ENCODE peak calls at places on chromosomes 2 and 18, in eight cellular contexts. Y is esophagus muscularis mucosa, A is endodermal cell, H is fibroblast of mammary gland, C is fibroblast of lung, W is HFFc6, X is fibroblast of the aortic adventitia, M is esophagus squamous epithelium. Z is an unnamed sample.

GRCh38 chr2:168456526-168457176 is 579 bp downstream of the CERS6 start:
- DNase-seq in W (no peak), M (no peak), A (peak; percentile 79), H (peak; percentile 24), C (no peak), Y (no peak), X (no peak), Z (peak; percentile 49)

GRCh38 chr18:39037925-39038324 is 1472.3 kb upstream of the CELF4 start:
- DNase-seq in A (no peak), C (no peak), H (no peak), M (no peak), X (no peak), Y (no peak), W (no peak), Z (no peak)

GRCh38 chr2:75292826-75293225 is 93.5 kb upstream of the TACR1 start:
- DNase-seq in W (peak; percentile 80), Y (no peak), H (peak; percentile 90), X (peak; percentile 87), M (no peak), A (no peak), C (peak; percentile 56), Z (peak; percentile 30)

GRCh38 chr2:25340340-25340886 is 1.3 kb downstream of the DNMT3A start:
- DNase-seq in A (no peak), Y (no peak), M (no peak), X (no peak), W (no peak), C (no peak), H (no peak), Z (no peak)

GRCh38 chr2:88170472-88170892 is 336 bp downstream of the THNSL2 start:
- DNase-seq in W (no peak), X (peak; percentile 18), M (no peak), C (peak; percentile 52), H (peak; percentile 25), A (peak; percentile 67), Y (peak; percentile 91), Z (peak; percentile 10)

GRCh38 chr2:199868431-199869226 is 17.6 kb upstream of the FTCDNL1 start:
- DNase-seq in H (no peak), W (no peak), C (no peak), Y (no peak), M (no peak), X (no peak), A (no peak), Z (no peak)

GRCh38 chr18:580154-580553 is at the start of gene CETN1:
- DNase-seq in Y (peak; percentile 57), X (no peak), A (no peak), W (no peak), M (no peak), H (no peak), C (no peak), Z (no peak)

GRCh38 chr18:9827211-9827855 is 58.4 kb upstream of the TXNDC2 start:
- DNase-seq in W (no peak), A (peak; percentile 20), X (no peak), Y (peak; percentile 72), H (no peak), C (no peak), M (no peak), Z (no peak)

GRCh38 chr2:67564076-67564475 is 166.9 kb downstream of the ETAA1 start:
- DNase-seq in W (no peak), Y (no peak), X (peak; percentile 78), M (no peak), H (peak; percentile 83), A (no peak), C (peak; percentile 78), Z (peak; percentile 38)

GRCh38 chr2:179275280-179276013 is 10.8 kb upstream of the SESTD1 start:
- DNase-seq in M (no peak), W (peak; percentile 10), X (peak; percentile 58), C (peak; percentile 35), H (peak; percentile 30), Y (no peak), A (no peak), Z (peak; percentile 30)

GRCh38 chr2:141959941-141960340 is 170.9 kb downstream of the LRP1B start:
- DNase-seq in X (no peak), A (no peak), Y (no peak), C (no peak), M (no peak), H (no peak), W (no peak), Z (no peak)

GRCh38 chr18:34802938-34803337 is 92.8 kb downstream of the DTNA start:
- DNase-seq in C (peak; percentile 46), H (peak; percentile 19), A (no peak), W (no peak), Y (no peak), X (no peak), M (no peak), Z (no peak)

GRCh38 chr2:148876589-148877402 is 1.8 kb downstream of the KIF5C start:
- DNase-seq in A (peak; percentile 96), C (no peak), W (no peak), M (no peak), X (no peak), Y (no peak), H (no peak), Z (no peak)

GRCh38 chr2:227817940-227818568 is 4.4 kb downstream of the CCL20 start:
- DNase-seq in H (peak; percentile 100), X (peak; percentile 100), C (peak; percentile 100), A (peak; percentile 92), Y (no peak), W (peak; percentile 100), M (peak; percentile 64), Z (peak; percentile 100)

GRCh38 chr2:66488946-66489345 is 54.0 kb downstream of the MEIS1 start:
- DNase-seq in W (no peak), Y (no peak), A (no peak), M (no peak), C (no peak), H (no peak), X (no peak), Z (no peak)

GRCh38 chr2:196278491-196278911 is 107.1 kb upstream of the STK17B start:
- DNase-seq in W (peak; percentile 86), M (no peak), A (no peak), Y (no peak), X (peak; percentile 91), H (peak; percentile 92), C (peak; percentile 42), Z (peak; percentile 76)

GRCh38 chr2:149166958-149167810 is 128.7 kb downstream of the LYPD6B start:
- DNase-seq in W (peak; percentile 31), C (no peak), X (no peak), Y (no peak), A (no peak), H (no peak), M (no peak), Z (no peak)

GRCh38 chr18:31241900-31242409 is 76.0 kb upstream of the DSG1 start:
- DNase-seq in H (no peak), A (peak; percentile 89), C (no peak), Y (no peak), W (no peak), M (no peak), X (no peak), Z (no peak)

DNA sequence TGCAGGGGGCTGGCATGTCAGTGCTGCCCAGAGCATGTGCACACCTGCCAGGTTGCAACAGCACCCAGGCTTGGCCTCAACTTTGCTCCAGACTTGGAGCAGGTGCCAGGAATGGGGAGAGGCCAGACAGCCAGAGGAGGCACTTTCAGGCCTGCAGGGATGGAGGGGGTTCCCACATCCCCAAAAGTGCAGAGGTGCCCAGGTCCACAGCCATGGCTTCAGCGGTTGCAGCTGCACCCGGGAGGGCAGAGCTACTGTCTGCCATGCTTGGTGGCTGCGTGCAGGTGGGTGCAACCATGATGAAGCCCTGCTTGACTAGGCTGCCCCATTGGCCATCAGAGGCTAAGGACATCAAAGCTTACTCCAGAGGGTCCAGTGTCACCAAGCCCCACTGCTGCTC is 196.8 kb upstream of the VRK2 start:
- DNase-seq in C (no peak), W (no peak), H (no peak), A (no peak), M (no peak), Y (no peak), X (no peak), Z (no peak)
- TF ChIP-seq CTCF in C (no peak), W (no peak), H (no peak), A (no peak), M (no peak), Y (no peak), X (no peak), Z (no peak)

DNA sequence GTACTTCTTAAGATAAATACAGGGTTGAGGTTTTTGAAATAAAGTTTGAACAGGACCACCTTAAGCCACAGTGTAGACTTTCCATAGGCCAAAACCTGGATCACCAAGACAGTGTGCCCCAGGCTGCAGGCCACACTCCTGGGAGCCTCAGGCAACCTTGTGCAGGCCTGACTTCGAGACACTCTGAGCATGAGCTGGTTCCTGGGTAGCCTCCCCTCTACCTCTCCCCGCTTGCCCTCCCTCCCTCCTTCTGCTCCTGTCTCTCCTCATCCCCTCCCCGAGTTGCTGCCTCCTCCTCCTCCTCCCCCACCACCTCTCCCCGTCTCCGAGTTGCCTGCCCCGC is 10.6 kb upstream of the PROC start:
- DNase-seq in Y (no peak), A (no peak), X (no peak), C (no peak), H (peak; percentile 34), W (no peak), M (no peak), Z (no peak)
- TF ChIP-seq CTCF in Y (no peak), A (no peak), X (no peak), C (no peak), H (no peak), W (no peak), M (no peak), Z (no peak)

DNA sequence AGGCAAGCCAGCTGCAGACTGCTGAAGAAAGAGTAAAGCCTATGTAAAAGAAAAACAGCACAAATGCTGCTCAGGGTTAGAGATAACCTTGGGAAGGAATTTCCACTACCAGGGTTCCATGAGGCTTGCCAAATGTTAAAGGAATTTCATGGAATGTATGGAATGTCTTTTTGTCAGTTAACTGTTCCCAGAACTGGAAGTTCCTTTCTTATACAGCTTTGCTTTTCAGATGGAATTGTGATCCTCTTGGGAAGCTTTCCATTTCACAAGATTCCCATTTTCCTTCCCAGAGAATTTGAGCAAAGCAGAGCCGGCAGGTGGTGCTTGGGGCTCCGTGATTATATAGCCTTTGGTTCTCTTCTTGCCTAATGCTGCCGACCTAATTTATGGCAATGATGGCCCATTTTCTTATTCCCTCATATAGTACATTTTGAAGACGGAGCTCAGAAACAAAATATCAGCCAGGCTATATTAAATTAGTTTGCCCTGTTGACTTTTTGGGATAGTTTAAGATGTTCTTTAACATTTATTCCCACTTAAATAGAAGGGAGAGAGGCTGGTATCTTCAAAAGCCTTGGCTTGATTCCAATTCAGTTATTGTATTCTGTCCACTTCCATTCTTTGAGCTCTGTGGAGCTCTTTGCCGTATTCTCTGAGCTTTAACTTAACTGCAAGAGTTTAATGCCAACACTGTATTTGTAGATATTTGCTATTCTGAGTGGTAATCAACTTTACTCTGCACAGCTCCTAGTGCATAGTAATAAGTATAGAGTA is 162.3 kb downstream of the PHLPP1 start:
- DNase-seq in W (no peak), A (peak; percentile 72), H (peak; percentile 51), M (no peak), C (peak; percentile 58), X (peak; percentile 93), Y (no peak), Z (peak; percentile 59)
- TF ChIP-seq CTCF in W (no peak), A (no peak), H (peak; percentile 3), M (no peak), C (no peak), X (peak; percentile 34), Y (no peak), Z (peak; percentile 24)

DNA sequence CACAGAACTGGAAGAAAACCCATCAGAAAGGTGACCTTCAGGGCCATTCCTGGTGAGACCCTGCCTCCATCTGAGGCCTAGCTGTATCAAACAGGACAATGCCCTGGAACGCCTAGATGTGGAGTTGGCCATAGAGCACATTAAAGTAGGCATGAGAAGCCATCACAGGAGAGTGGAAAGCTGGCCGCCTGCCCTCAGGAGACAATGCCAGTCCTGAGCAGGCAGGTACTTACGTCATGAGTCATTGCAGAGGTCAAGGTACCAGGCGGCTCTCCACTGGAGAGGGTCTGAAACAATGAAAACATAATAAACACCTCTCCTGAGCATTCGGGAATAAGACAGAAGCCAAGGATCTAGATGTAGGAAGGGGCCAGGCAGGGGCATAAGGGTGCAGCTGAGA is 68.6 kb downstream of the CCDC93 start:
- DNase-seq in H (no peak), Y (no peak), M (no peak), A (no peak), X (no peak), W (no peak), C (no peak), Z (no peak)
- TF ChIP-seq CTCF in H (no peak), Y (no peak), M (no peak), A (no peak), X (no peak), W (no peak), C (no peak), Z (no peak)

Z was measured in choroid plexus epithelial cell.